ENCODE peak calls at places on chromosomes 3 and 15, in seven cellular contexts. C is fibroblast of gingiva, Z is GF-D8, B is fibroblast of the aortic adventitia, F is anterior cingulate cortex, A is Caki2, L is epithelial cell of esophagus. T is an unnamed sample.

GRCh38 chr3:48407542-48408099 is 22.3 kb downstream of the PLXNB1 start:
- DNase-seq in C (no peak), Z (no peak), B (no peak), F (no peak), A (no peak), L (no peak), T (no peak)

GRCh38 chr3:170712798-170713197 is 126.9 kb upstream of the SLC7A14 start:
- DNase-seq in C (no peak), Z (no peak), B (peak), F (no peak), A (no peak), L (no peak), T (no peak)

GRCh38 chr3:184632551-184632950 is 71.0 kb downstream of the EPHB3 start:
- DNase-seq in C (no peak), Z (no peak), B (no peak), F (no peak), A (no peak), L (peak), T (no peak)

GRCh38 chr3:118501152-118501551 is 533.5 kb downstream of the IGSF11 start:
- DNase-seq in C (no peak), Z (no peak), B (no peak), F (peak), A (no peak), L (peak), T (peak)

GRCh38 chr3:143328459-143328858 is 208.9 kb downstream of the CHST2 start:
- DNase-seq in C (no peak), Z (no peak), B (no peak), F (no peak), A (no peak), L (no peak), T (no peak)

GRCh38 chr3:50333744-50334328 is 5.8 kb upstream of the TUSC2 start:
- DNase-seq in C (peak), Z (no peak), B (peak), F (no peak), A (no peak), L (no peak), T (no peak)

GRCh38 chr3:150022406-150023238 is 51.9 kb upstream of the PFN2 start:
- DNase-seq in C (no peak), Z (no peak), B (peak), F (no peak), A (no peak), L (peak), T (no peak)

GRCh38 chr3:195446359-195446758 is 3.5 kb upstream of the ACAP2 start:
- DNase-seq in C (no peak), Z (no peak), B (no peak), F (no peak), A (no peak), L (no peak), T (no peak)

GRCh38 chr15:42111924-42112323 is 17.6 kb upstream of the PLA2G4D start:
- DNase-seq in C (no peak), Z (peak), B (no peak), F (no peak), A (no peak), L (no peak), T (no peak)

GRCh38 chr15:65323071-65323511 is 18.6 kb downstream of the RNU5B-1 start:
- DNase-seq in C (no peak), Z (no peak), B (no peak), F (peak), A (no peak), L (no peak), T (peak)

GRCh38 chr3:52058111-52058510 is 1.7 kb upstream of the DUSP7 start:
- DNase-seq in C (no peak), Z (no peak), B (no peak), F (no peak), A (no peak), L (no peak), T (no peak)

GRCh38 chr3:171446301-171446700 is 13.9 kb downstream of the TNIK start:
- DNase-seq in C (no peak), Z (no peak), B (no peak), F (no peak), A (no peak), L (no peak), T (no peak)

T was measured in caudate nucleus.